ENCODE peak calls at places on chromosomes 1 and 21, in four cellular contexts. A is K562, Q is GM12878, J is HepG2. S is an unnamed sample.

GRCh38 chr1:236112332-236112627 is 30.1 kb upstream of the GPR137B start:
- DNase-seq in A (no peak), Q (no peak), J (no peak), S (no peak)

GRCh38 chr21:26800455-26801454 is 44.5 kb downstream of the ADAMTS1 start:
- DNase-seq in A (no peak), Q (no peak), J (no peak), S (no peak)

GRCh38 chr1:66265268-66265667 is 268.7 kb upstream of the SGIP1 start:
- DNase-seq in A (no peak), Q (no peak), J (no peak), S (no peak)

GRCh38 chr1:234515411-234515810 is 36.4 kb upstream of the TARBP1 start:
- DNase-seq in A (no peak), Q (no peak), J (no peak), S (no peak)

GRCh38 chr1:231626951-231627614 is 493 bp downstream of the DISC1 start:
- DNase-seq in A (no peak), Q (no peak), J (peak; percentile 62), S (no peak)

GRCh38 chr1:231369282-231369681 is 31.2 kb downstream of the SPRTN start:
- DNase-seq in A (no peak), Q (no peak), J (no peak), S (no peak)

GRCh38 chr1:108082006-108082405 is 117.0 kb upstream of the VAV3 start:
- DNase-seq in A (no peak), Q (no peak), J (no peak), S (no peak)

GRCh38 chr1:46342084-46342656 is 1.6 kb downstream of the NSUN4 start:
- DNase-seq in A (peak; percentile 39), Q (peak; percentile 56), J (no peak), S (no peak)

GRCh38 chr21:36820176-36821031 is 121.5 kb downstream of the SIM2 start:
- DNase-seq in A (no peak), Q (no peak), J (no peak), S (no peak)

GRCh38 chr1:160151303-160151702 is at the start of gene ATP1A4:
- DNase-seq in A (no peak), Q (no peak), J (no peak), S (no peak)

GRCh38 chr1:233393084-233393840 is 65.7 kb downstream of the MAP3K21 start:
- DNase-seq in A (no peak), Q (no peak), J (no peak), S (no peak)

GRCh38 chr1:110134050-110134595 is 16.2 kb upstream of the SLC6A17 start:
- DNase-seq in A (no peak), Q (no peak), J (no peak), S (no peak)

GRCh38 chr1:110634455-110635281 is 28.5 kb upstream of the KCNA2 start:
- DNase-seq in A (no peak), Q (peak; percentile 90), J (no peak), S (no peak)

GRCh38 chr1:31595836-31596736 is 19.8 kb downstream of the TINAGL1 start:
- DNase-seq in A (peak; percentile 9), Q (no peak), J (no peak), S (no peak)

DNA sequence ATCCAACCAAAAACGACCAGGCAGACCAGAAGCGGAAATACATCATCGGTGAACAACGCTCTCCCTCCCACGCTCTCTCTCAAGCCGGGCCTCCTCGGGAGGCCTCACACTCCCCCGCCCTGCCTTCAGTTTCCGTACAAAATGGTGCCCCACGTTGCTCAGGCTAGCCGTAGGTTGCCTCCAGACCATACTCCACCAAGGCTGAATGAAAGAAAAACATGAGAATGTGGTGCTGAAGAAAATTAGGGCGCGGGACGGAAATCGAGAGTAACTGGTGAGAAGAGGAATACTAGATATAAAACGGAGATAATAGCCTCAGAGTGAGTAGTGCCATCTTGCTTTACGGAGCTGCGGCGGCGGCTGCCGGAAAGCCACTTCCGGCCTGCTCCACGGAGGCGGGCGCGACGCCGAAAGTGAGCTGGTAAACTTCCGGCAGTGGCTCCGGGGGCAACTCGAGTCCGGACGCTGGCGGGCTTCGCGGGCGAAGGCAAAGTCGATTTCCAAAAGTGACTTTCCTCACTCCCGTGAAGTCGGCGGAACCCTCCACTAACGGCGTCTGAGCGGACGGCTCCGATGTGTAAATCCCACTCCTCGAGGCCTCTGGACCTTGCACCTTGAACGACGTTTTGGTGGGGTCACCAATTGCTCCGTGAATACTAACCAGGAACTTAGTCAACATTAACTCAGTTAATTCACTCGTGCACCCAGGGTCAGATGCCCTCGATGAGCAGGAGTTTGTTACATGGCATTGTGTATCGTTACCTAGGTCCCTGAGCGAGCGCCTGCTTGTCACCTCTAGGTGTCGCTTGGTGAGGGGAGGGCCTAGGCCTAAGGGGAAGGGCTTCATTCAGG is at the start of gene SH3BP5L:
- DNase-seq in A (peak; percentile 96), Q (peak; percentile 85), J (peak; percentile 93), S (peak; percentile 95)
- TF ChIP-seq REST in A (no peak), Q (no peak), J (peak; percentile 10), S (no peak)

GRCh38 chr1:177164380-177165068 is at the start of gene ASTN1:
- DNase-seq in A (no peak), Q (no peak), J (no peak), S (no peak)

GRCh38 chr1:177165069-177165439 is 542 bp upstream of the ASTN1 start:
- DNase-seq in A (no peak), Q (no peak), J (no peak), S (no peak)

GRCh38 chr1:177163844-177164379 is 600 bp downstream of the ASTN1 start:
- DNase-seq in A (no peak), Q (no peak), J (no peak), S (no peak)
- TF ChIP-seq YY1 in A (no peak), Q (no peak), J (no peak), S (no peak)

GRCh38 chr1:101820080-101820479 is 176.6 kb downstream of the OLFM3 start:
- DNase-seq in A (no peak), Q (no peak), J (peak; percentile 20), S (peak; percentile 16)
- TF ChIP-seq ZNF274 in A (no peak), Q (no peak), J (no peak), S (no peak)

DNA sequence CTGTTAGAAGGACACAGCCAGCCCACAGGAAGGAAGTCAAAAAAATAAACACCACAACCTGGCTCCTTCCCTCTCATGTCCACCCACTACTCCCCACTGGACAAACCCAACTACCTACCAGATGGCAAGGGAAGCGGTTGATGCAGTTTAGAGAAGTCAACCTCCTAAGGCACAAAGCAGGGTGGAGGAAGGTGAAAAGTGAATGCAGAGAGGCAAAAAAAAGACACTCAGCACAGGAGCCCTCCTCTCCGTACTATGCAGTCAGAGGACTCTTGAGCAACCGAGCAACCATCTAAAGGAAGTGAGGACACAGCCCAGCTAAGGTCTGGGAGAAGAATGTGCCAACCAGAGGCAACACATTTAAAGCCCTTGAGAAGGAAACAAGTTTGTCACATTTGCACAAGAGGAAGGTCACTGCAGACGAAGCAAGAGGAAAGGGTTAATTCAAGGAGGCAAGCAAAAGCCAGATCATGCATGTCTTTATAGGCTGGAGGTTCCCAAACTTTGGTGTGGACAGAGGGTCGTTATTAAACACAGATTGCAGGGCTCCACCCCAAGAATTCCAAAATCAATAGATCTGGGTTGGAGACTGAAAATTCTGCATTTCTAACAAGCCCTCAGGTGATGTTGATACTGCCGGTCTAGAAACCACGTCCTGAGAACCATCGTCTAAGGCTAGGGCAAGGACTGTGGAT is 19.8 kb downstream of the TP53BP2 start:
- DNase-seq in A (no peak), Q (no peak), J (no peak), S (no peak)
- TF ChIP-seq REST in A (no peak), Q (no peak), J (no peak), S (no peak)

GRCh38 chr1:98005326-98006010 is 84.6 kb upstream of the DPYD start:
- DNase-seq in A (no peak), Q (no peak), J (no peak), S (no peak)
- TF ChIP-seq YY1 in A (no peak), Q (no peak), J (no peak), S (no peak)

GRCh38 chr1:159058751-159059150 is 17.8 kb downstream of the AIM2 start:
- DNase-seq in A (no peak), Q (no peak), J (no peak), S (no peak)

GRCh38 chr1:159056069-159056698 is 20.4 kb downstream of the AIM2 start:
- DNase-seq in A (no peak), Q (no peak), J (no peak), S (no peak)

GRCh38 chr1:159051436-159051835 is 25.1 kb downstream of the AIM2 start:
- DNase-seq in A (no peak), Q (no peak), J (no peak), S (no peak)

GRCh38 chr1:159055181-159055621 is 21.4 kb downstream of the AIM2 start:
- DNase-seq in A (no peak), Q (no peak), J (no peak), S (no peak)

GRCh38 chr1:159054427-159054826 is 22.1 kb downstream of the AIM2 start:
- DNase-seq in A (no peak), Q (no peak), J (no peak), S (no peak)
- TF ChIP-seq ZNF274 in A (no peak), Q (no peak), J (no peak), S (no peak)

S was measured in HCT116.